ENCODE peak calls at places on chromosomes 13 and 19, in six cellular contexts. E is heart left ventricle, H is A549, Y is uterus, J is ovary, M is upper lobe of left lung. A is an unnamed sample.

GRCh38 chr13:75656590-75656989 is 20.5 kb downstream of the LMO7 start:
- DNase-seq in J (no peak), Y (no peak), H (no peak), M (no peak), E (no peak), A (no peak)

GRCh38 chr13:86918682-86919081 is 752.5 kb upstream of the SLITRK5 start:
- DNase-seq in E (no peak), H (no peak), Y (no peak), J (no peak), M (no peak), A (no peak)

GRCh38 chr19:46487802-46488445 is 7.7 kb downstream of the PNMA8B start:
- DNase-seq in M (peak), J (peak), Y (peak), E (peak), H (peak), A (peak)

GRCh38 chr19:18322318-18322758 is 538 bp downstream of the LSM4 start:
- DNase-seq in J (no peak), Y (no peak), M (peak), H (peak), E (peak), A (no peak)

GRCh38 chr19:13094771-13095392 is 7.8 kb downstream of the LYL1 start:
- DNase-seq in J (no peak), H (no peak), E (no peak), Y (no peak), M (no peak), A (no peak)

GRCh38 chr19:3407556-3408516 is 41.5 kb downstream of the NFIC start:
- DNase-seq in E (peak), J (peak), M (no peak), Y (peak), H (no peak), A (no peak)

GRCh38 chr19:50804420-50805272 is 14.4 kb downstream of the ACP4 start:
- DNase-seq in J (peak), H (peak), M (peak), E (peak), Y (peak), A (peak)

GRCh38 chr13:41456768-41457588 is at the start of gene RGCC:
- DNase-seq in Y (peak), H (peak), E (peak), J (no peak), M (peak), A (peak)

GRCh38 chr19:10712041-10712440 is 5.8 kb upstream of the DNM2 start:
- DNase-seq in M (no peak), J (no peak), H (no peak), E (no peak), Y (no peak), A (no peak)

GRCh38 chr13:20165417-20166257 is 4.8 kb upstream of the GJA3 start:
- DNase-seq in Y (no peak), J (no peak), H (no peak), M (no peak), E (no peak), A (no peak)

GRCh38 chr19:34350161-34350561 is 14.8 kb upstream of the GPI start:
- DNase-seq in M (no peak), Y (no peak), H (no peak), J (no peak), E (no peak), A (no peak)

GRCh38 chr19:737591-738093 is 13.3 kb upstream of the MISP start:
- DNase-seq in J (peak), E (no peak), H (peak), M (no peak), Y (peak), A (no peak)

GRCh38 chr19:44585371-44586141 is 27.8 kb upstream of the IGSF23 start:
- DNase-seq in J (no peak), M (no peak), Y (no peak), H (peak), E (no peak), A (peak)

GRCh38 chr19:8196271-8196908 is 12.8 kb upstream of the CERS4 start:
- DNase-seq in M (no peak), J (no peak), H (no peak), E (no peak), Y (no peak), A (no peak)

GRCh38 chr13:34155931-34156607 is 338.1 kb downstream of the RFC3 start:
- DNase-seq in M (no peak), E (no peak), J (no peak), Y (no peak), H (peak), A (no peak)

GRCh38 chr13:28718186-28718537 is 608 bp downstream of the SLC46A3 start:
- DNase-seq in E (no peak), M (no peak), Y (no peak), H (no peak), J (no peak), A (no peak)

GRCh38 chr19:14116918-14117578 is 514 bp downstream of the PRKACA start:
- DNase-seq in E (peak), J (peak), M (peak), H (no peak), Y (peak), A (peak)

GRCh38 chr13:31174018-31174417 is 12.3 kb upstream of the HSPH1 start:
- DNase-seq in M (no peak), J (no peak), Y (no peak), E (no peak), H (no peak), A (no peak)

GRCh38 chr13:26726684-26727083 is 33.9 kb downstream of the GPR12 start:
- DNase-seq in Y (no peak), E (no peak), M (no peak), H (no peak), J (no peak), A (peak)

GRCh38 chr13:109790951-109791605 is 4.7 kb upstream of the IRS2 start:
- DNase-seq in E (no peak), M (no peak), Y (no peak), J (no peak), H (peak), A (no peak)

DNA sequence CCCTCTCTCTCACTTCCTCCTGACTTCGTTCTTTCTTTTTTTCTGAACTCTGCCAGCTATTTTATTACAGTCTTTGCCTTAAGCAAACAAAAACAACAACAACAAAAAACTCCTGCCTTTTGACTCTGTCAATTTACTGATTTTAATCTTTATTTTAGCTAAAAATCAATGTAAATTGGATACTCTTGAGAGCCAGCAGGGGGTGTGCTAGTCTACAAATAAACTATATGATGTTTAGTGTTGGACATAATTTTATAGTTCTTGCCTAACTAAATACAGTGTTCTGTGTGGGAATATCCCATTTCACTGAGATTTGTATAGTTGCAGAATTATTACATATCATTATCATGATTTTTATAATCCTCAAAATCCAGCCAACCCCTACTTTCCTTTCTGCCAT is 1199.9 kb upstream of the SPRY2 start:
- DNase-seq in H (peak), E (no peak), Y (no peak), J (no peak), M (no peak), A (no peak)
- TF ChIP-seq CTCF in H (no peak), E (no peak), Y (no peak), J (no peak), M (no peak), A (no peak)

GRCh38 chr19:48398329-48399235 is 5.1 kb downstream of the GRIN2D start:
- DNase-seq in H (peak), J (peak), E (peak), M (peak), Y (peak), A (peak)

GRCh38 chr19:48397636-48398328 is 4.3 kb downstream of the GRIN2D start:
- DNase-seq in Y (no peak), J (no peak), H (no peak), M (no peak), E (no peak), A (no peak)

GRCh38 chr19:48397263-48397635 is 3.8 kb downstream of the GRIN2D start:
- DNase-seq in J (no peak), H (no peak), M (no peak), E (no peak), Y (no peak), A (no peak)

GRCh38 chr19:48401277-48401676 is 7.8 kb downstream of the GRIN2D start:
- DNase-seq in J (no peak), H (no peak), E (no peak), M (no peak), Y (no peak), A (no peak)

DNA sequence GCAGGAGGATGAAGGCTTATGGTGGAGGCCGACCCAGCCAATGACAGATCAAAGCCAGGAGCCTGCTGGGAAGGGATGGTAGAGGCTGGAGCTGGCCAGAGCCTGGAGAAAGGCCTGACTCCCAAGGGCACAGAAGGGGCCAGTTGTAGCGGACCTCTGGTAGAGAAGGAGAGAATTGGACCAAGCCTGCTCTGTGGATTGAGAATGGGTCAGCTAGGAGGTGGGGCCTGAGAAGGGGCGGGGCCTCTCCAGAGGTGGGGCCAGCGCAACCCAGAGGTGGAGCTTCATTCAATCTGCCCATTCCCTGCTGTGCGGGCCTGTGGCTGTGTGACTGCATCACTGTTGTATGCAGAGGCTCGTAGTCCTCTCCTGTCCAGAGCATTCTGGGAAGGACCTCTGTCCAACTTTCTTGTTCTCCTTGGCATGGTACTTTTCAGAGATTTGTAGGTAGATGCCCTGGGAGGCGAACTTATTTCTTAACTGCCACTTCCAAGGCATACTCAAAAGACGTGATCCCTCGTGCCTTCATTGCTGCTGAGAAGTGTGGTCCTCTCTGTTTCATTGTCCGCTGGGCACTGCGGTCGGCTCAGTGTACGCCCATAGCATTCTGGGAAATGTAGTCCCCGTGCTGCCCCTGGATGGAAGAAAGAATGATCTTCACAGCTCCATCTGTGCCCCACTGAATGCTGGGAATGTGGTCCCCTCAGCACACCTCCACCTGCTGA is 6.7 kb downstream of the GRIN2D start:
- DNase-seq in J (no peak), M (no peak), H (peak), E (peak), Y (peak), A (no peak)
- TF ChIP-seq POLR2A in J (no peak), M (no peak), H (peak), E (no peak), Y (no peak), A (no peak)

GRCh38 chr13:35499131-35500051 is 22.9 kb upstream of the MAB21L1 start:
- DNase-seq in M (no peak), E (no peak), J (no peak), Y (no peak), H (no peak), A (no peak)
- H3K4me3 ChIP-seq in M (no peak), E (no peak), J (no peak), Y (no peak), H (no peak), A (no peak)

GRCh38 chr19:15563931-15564330 is 51.1 kb upstream of the CYP4F8 start:
- DNase-seq in E (no peak), M (no peak), J (no peak), H (no peak), Y (no peak), A (no peak)
- TF ChIP-seq CTCF in E (no peak), M (no peak), J (no peak), H (no peak), Y (no peak), A (no peak)

GRCh38 chr19:4866595-4867424 is 657 bp downstream of the PLIN3 start:
- DNase-seq in J (peak), H (no peak), M (peak), E (peak), Y (peak), A (peak)
- TF ChIP-seq POLR2A in J (no peak), H (no peak), M (no peak), E (no peak), Y (no peak), A (no peak)

A was measured in lower leg skin.